ENCODE peak calls at places on chromosomes 2 and 18, in eight cellular contexts. K, M, Q, P, D, H, J and S are unnamed samples.

GRCh38 chr2:140247451-140248205 is 1467.4 kb upstream of the NXPH2 start:
- DNase-seq in M (peak), D (no peak), H (no peak), Q (no peak), P (no peak), K (no peak), J (no peak), S (no peak)

GRCh38 chr18:3321133-3321812 is 59.3 kb downstream of the MYL12B start:
- DNase-seq in J (no peak), Q (no peak), K (peak), M (peak), P (no peak), D (no peak), H (no peak), S (peak)

GRCh38 chr2:199462167-199462976 is 4.6 kb upstream of the SATB2 start:
- DNase-seq in Q (no peak), K (no peak), J (peak), D (peak), H (no peak), M (no peak), P (no peak), S (peak)

GRCh38 chr2:231138699-231139098 is 13.9 kb upstream of the HTR2B start:
- DNase-seq in P (no peak), D (no peak), M (peak), H (no peak), Q (no peak), K (peak), J (no peak), S (peak)

GRCh38 chr2:1773883-1774282 is 29.6 kb upstream of the PXDN start:
- DNase-seq in M (no peak), D (no peak), Q (no peak), P (peak), K (no peak), J (no peak), H (no peak), S (no peak)

GRCh38 chr2:30714811-30715709 is 92.2 kb downstream of the CAPN13 start:
- DNase-seq in K (peak), P (peak), J (no peak), D (no peak), H (no peak), M (no peak), Q (no peak), S (no peak)

GRCh38 chr2:65071499-65072180 is 15.4 kb downstream of the CEP68 start:
- DNase-seq in Q (no peak), M (peak), P (no peak), J (peak), D (peak), K (no peak), H (no peak), S (no peak)

GRCh38 chr2:221572180-221572820 is at the start of gene EPHA4:
- DNase-seq in M (peak), D (peak), K (peak), P (peak), Q (peak), H (peak), J (peak), S (peak)

GRCh38 chr2:213015387-213016165 is 135.8 kb downstream of the IKZF2 start:
- DNase-seq in D (no peak), K (no peak), P (no peak), J (no peak), Q (no peak), M (no peak), H (no peak), S (no peak)

GRCh38 chr2:121075641-121076500 is 209.1 kb downstream of the TFCP2L1 start:
- DNase-seq in D (peak), H (no peak), M (no peak), P (peak), K (no peak), Q (no peak), J (no peak), S (peak)

GRCh38 chr2:88748005-88748404 is 56.5 kb downstream of the RPIA start:
- DNase-seq in J (no peak), P (no peak), H (no peak), K (no peak), D (no peak), Q (no peak), M (no peak), S (no peak)

GRCh38 chr18:48743046-48743445 is 204.2 kb downstream of the CTIF start:
- DNase-seq in K (peak), P (no peak), Q (no peak), H (no peak), J (no peak), M (peak), D (no peak), S (peak)

GRCh38 chr2:239339726-239340654 is 60.8 kb downstream of the HDAC4 start:
- DNase-seq in D (no peak), H (no peak), M (no peak), Q (no peak), K (no peak), P (no peak), J (no peak), S (no peak)

GRCh38 chr2:147851244-147851930 is 6.6 kb downstream of the ACVR2A start:
- DNase-seq in M (no peak), H (no peak), D (no peak), K (no peak), J (no peak), P (peak), Q (no peak), S (no peak)

GRCh38 chr2:7997279-7997678 is 684.6 kb upstream of the ID2 start:
- DNase-seq in Q (no peak), M (no peak), K (no peak), P (no peak), D (no peak), J (no peak), H (no peak), S (no peak)

GRCh38 chr2:223101340-223102039 is 49.5 kb downstream of the KCNE4 start:
- DNase-seq in K (no peak), J (peak), M (peak), P (peak), Q (no peak), H (no peak), D (peak), S (peak)

GRCh38 chr18:55731594-55732042 is 143.6 kb upstream of the TCF4 start:
- DNase-seq in J (no peak), Q (no peak), H (no peak), D (no peak), K (no peak), P (no peak), M (peak), S (no peak)

GRCh38 chr2:137838255-137839092 is 125.8 kb upstream of the HNMT start:
- DNase-seq in Q (no peak), M (peak), D (no peak), H (peak), P (peak), K (peak), J (peak), S (peak)